ENCODE peak calls at places on chromosomes 3 and 15, in six cellular contexts. One of them, this sample, is unnamed.

GRCh38 chr3:62872318-62872717 is 2.9 kb downstream of the CADPS start:
- DNase-seq in neuronal stem cell: no peak
- DNase-seq in mesendoderm: no peak
- DNase-seq in IMR-90: no peak
- DNase-seq in mesenchymal stem cell: no peak
- DNase-seq in H1: no peak
- DNase-seq in this sample: no peak

GRCh38 chr15:32979710-32980109 is 214.8 kb downstream of the FMN1 start:
- DNase-seq in neuronal stem cell: no peak
- DNase-seq in mesendoderm: no peak
- DNase-seq in IMR-90: peak; percentile 98
- DNase-seq in mesenchymal stem cell: peak; percentile 60
- DNase-seq in H1: no peak
- DNase-seq in this sample: no peak

GRCh38 chr3:31009881-31010280 is 115.4 kb upstream of the GADL1 start:
- DNase-seq in neuronal stem cell: peak; percentile 79
- DNase-seq in mesendoderm: peak; percentile 98
- DNase-seq in IMR-90: no peak
- DNase-seq in mesenchymal stem cell: no peak
- DNase-seq in H1: no peak
- DNase-seq in this sample: peak; percentile 49

GRCh38 chr15:38690737-38691332 is 126.2 kb upstream of the RASGRP1 start:
- DNase-seq in neuronal stem cell: peak; percentile 85
- DNase-seq in mesendoderm: peak; percentile 84
- DNase-seq in IMR-90: peak; percentile 75
- DNase-seq in mesenchymal stem cell: peak; percentile 76
- DNase-seq in H1: peak; percentile 46
- DNase-seq in this sample: peak; percentile 96

GRCh38 chr3:167732313-167733065 is 2.2 kb downstream of the PDCD10 start:
- DNase-seq in neuronal stem cell: no peak
- DNase-seq in mesendoderm: no peak
- DNase-seq in IMR-90: peak; percentile 0
- DNase-seq in mesenchymal stem cell: no peak
- DNase-seq in H1: no peak
- DNase-seq in this sample: no peak

GRCh38 chr15:70264014-70264492 is 166.3 kb upstream of the TLE3 start:
- DNase-seq in neuronal stem cell: no peak
- DNase-seq in mesendoderm: no peak
- DNase-seq in IMR-90: no peak
- DNase-seq in mesenchymal stem cell: peak; percentile 10
- DNase-seq in H1: no peak
- DNase-seq in this sample: no peak

GRCh38 chr3:146638718-146639117 is 33.6 kb upstream of the PLSCR5 start:
- DNase-seq in neuronal stem cell: no peak
- DNase-seq in mesendoderm: no peak
- DNase-seq in IMR-90: no peak
- DNase-seq in mesenchymal stem cell: no peak
- DNase-seq in H1: no peak
- DNase-seq in this sample: no peak

GRCh38 chr15:39852237-39852636 is 67.8 kb downstream of the GPR176 start:
- DNase-seq in neuronal stem cell: no peak
- DNase-seq in mesendoderm: no peak
- DNase-seq in IMR-90: peak; percentile 74
- DNase-seq in mesenchymal stem cell: peak; percentile 82
- DNase-seq in H1: no peak
- DNase-seq in this sample: no peak

GRCh38 chr3:172107403-172107802 is 68.0 kb downstream of the FNDC3B start:
- DNase-seq in neuronal stem cell: no peak
- DNase-seq in mesendoderm: no peak
- DNase-seq in IMR-90: no peak
- DNase-seq in mesenchymal stem cell: no peak
- DNase-seq in H1: no peak
- DNase-seq in this sample: peak; percentile 19

GRCh38 chr15:53978248-53978906 is at the start of gene UNC13C:
- DNase-seq in neuronal stem cell: peak; percentile 47
- DNase-seq in mesendoderm: peak; percentile 73
- DNase-seq in IMR-90: no peak
- DNase-seq in mesenchymal stem cell: no peak
- DNase-seq in H1: peak; percentile 46
- DNase-seq in this sample: no peak

GRCh38 chr15:52234596-52235541 is 43.7 kb upstream of the GNB5 start:
- DNase-seq in neuronal stem cell: no peak
- DNase-seq in mesendoderm: no peak
- DNase-seq in IMR-90: no peak
- DNase-seq in mesenchymal stem cell: no peak
- DNase-seq in H1: no peak
- DNase-seq in this sample: no peak

GRCh38 chr3:186909078-186909853 is 21.1 kb upstream of the ST6GAL1 start:
- DNase-seq in neuronal stem cell: no peak
- DNase-seq in mesendoderm: peak; percentile 57
- DNase-seq in IMR-90: no peak
- DNase-seq in mesenchymal stem cell: no peak
- DNase-seq in H1: no peak
- DNase-seq in this sample: no peak

GRCh38 chr3:107928084-107928445 is 162.8 kb downstream of the CD47 start:
- DNase-seq in neuronal stem cell: no peak
- DNase-seq in mesendoderm: peak; percentile 54
- DNase-seq in IMR-90: peak; percentile 49
- DNase-seq in mesenchymal stem cell: peak; percentile 38
- DNase-seq in H1: no peak
- DNase-seq in this sample: no peak

GRCh38 chr3:160226740-160227048 is 1.5 kb downstream of the C3orf80 start:
- DNase-seq in neuronal stem cell: no peak
- DNase-seq in mesendoderm: no peak
- DNase-seq in IMR-90: no peak
- DNase-seq in mesenchymal stem cell: no peak
- DNase-seq in H1: no peak
- DNase-seq in this sample: no peak

GRCh38 chr3:129003578-129004112 is 2.5 kb downstream of the EFCC1 start:
- DNase-seq in neuronal stem cell: no peak
- DNase-seq in mesendoderm: no peak
- DNase-seq in IMR-90: no peak
- DNase-seq in mesenchymal stem cell: no peak
- DNase-seq in H1: no peak
- DNase-seq in this sample: peak; percentile 72

DNA sequence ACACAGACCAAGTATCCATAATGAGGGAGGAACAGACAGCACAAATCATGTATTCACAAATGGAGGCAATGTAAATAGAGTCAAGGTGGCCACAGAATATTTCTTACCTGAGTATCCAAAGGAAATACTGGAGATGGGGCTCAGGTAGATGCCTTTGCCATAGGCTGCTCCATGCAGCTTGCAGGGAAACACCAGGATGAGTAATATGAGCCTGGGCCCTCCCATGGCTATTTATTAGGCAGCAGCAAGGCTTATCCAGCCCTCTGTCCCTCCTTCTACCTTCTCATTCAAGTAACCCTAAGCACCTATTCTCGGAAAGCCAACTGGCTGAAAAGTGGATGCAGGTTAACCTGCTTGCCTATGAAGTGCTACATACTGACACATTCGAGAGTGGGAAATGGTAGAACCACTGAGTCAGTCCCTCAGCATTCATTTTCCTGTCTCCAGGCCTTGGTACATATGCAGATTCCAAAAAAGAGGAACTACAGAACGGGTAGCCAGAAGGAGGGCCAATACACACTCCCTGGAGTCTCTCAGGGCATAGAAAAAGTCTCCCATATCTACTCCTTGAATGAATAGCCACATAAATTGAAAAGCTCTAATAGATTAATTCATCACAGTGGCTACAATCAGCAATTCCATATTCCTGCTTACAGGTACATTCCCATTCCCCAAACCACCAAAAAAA is 18.3 kb upstream of the PKM start:
- DNase-seq in neuronal stem cell: no peak
- DNase-seq in mesendoderm: no peak
- DNase-seq in IMR-90: no peak
- DNase-seq in mesenchymal stem cell: no peak
- DNase-seq in H1: no peak
- DNase-seq in this sample: no peak
- H3K36me3 ChIP-seq in neuronal stem cell: peaks cover 20% of the 10 kb centered on the region
- H3K36me3 ChIP-seq in mesendoderm: peaks cover 6% of the 10 kb centered on the region
- H3K36me3 ChIP-seq in IMR-90: peaks cover 32% of the 10 kb centered on the region
- H3K36me3 ChIP-seq in mesenchymal stem cell: peaks cover 82% of the 10 kb centered on the region
- H3K36me3 ChIP-seq in H1: peaks cover 20% of the 10 kb centered on the region
- H3K36me3 ChIP-seq in this sample: peaks cover 37% of the 10 kb centered on the region

DNA sequence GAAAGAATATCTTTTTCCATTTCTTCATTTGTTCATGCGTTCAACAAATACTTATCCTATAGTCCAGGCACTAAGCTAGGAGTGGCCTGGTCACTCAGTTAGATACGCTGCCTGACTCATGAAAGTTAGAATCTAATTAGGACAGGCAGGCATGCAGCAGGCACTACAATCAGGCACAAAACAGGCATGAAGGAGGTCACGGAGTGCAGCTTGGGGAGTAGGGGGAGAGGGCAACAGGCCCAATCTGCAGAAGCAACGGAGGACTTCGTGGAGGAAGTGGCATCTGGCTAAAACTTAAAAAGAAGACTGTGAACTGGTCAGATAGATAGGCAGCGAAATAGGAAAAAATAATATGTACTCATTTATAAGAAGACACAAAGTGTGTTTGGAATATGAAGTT is 420.9 kb downstream of the MAGI1 start:
- DNase-seq in neuronal stem cell: no peak
- DNase-seq in mesendoderm: no peak
- DNase-seq in IMR-90: no peak
- DNase-seq in mesenchymal stem cell: no peak
- DNase-seq in H1: no peak
- DNase-seq in this sample: no peak
- H3K23ac ChIP-seq in neuronal stem cell: no peak overlapping the region
- H3K23ac ChIP-seq in mesendoderm: no peak overlapping the region
- H3K23ac ChIP-seq in IMR-90: no peak overlapping the region
- H3K23ac ChIP-seq in mesenchymal stem cell: no peak overlapping the region
- H3K23ac ChIP-seq in H1: no peak overlapping the region
- H3K23ac ChIP-seq in this sample: no peak overlapping the region

GRCh38 chr15:34367128-34368081 is at the start of gene LPCAT4:
- DNase-seq in neuronal stem cell: peak; percentile 81
- DNase-seq in mesendoderm: peak; percentile 91
- DNase-seq in IMR-90: peak; percentile 80
- DNase-seq in mesenchymal stem cell: peak; percentile 88
- DNase-seq in H1: peak; percentile 59
- DNase-seq in this sample: peak; percentile 80
- H3K18ac ChIP-seq in neuronal stem cell: peak within 1 kb of the TSS; percentile 100
- H3K18ac ChIP-seq in mesendoderm: peak within 1 kb of the TSS; percentile 70
- H3K18ac ChIP-seq in IMR-90: peak within 1 kb of the TSS; percentile 81
- H3K18ac ChIP-seq in mesenchymal stem cell: peak within 1 kb of the TSS; percentile 98
- H3K18ac ChIP-seq in H1: peak within 1 kb of the TSS; percentile 97
- H3K18ac ChIP-seq in this sample: peak within 1 kb of the TSS; percentile 91

GRCh38 chr3:114086356-114086755 is 29.8 kb downstream of the QTRT2 start:
- DNase-seq in neuronal stem cell: no peak
- DNase-seq in mesendoderm: no peak
- DNase-seq in IMR-90: no peak
- DNase-seq in mesenchymal stem cell: no peak
- DNase-seq in H1: no peak
- DNase-seq in this sample: no peak
- H3K36me3 ChIP-seq in neuronal stem cell: peaks cover 16% of the 10 kb centered on the region
- H3K36me3 ChIP-seq in mesendoderm: peaks cover 7% of the 10 kb centered on the region
- H3K36me3 ChIP-seq in IMR-90: peaks cover 14% of the 10 kb centered on the region
- H3K36me3 ChIP-seq in mesenchymal stem cell: peaks cover 55% of the 10 kb centered on the region
- H3K36me3 ChIP-seq in H1: peaks cover 26% of the 10 kb centered on the region
- H3K36me3 ChIP-seq in this sample: peaks cover 8% of the 10 kb centered on the region

GRCh38 chr15:78875107-78875914 is 2.6 kb downstream of the MORF4L1 start:
- DNase-seq in neuronal stem cell: no peak
- DNase-seq in mesendoderm: peak; percentile 27
- DNase-seq in IMR-90: peak; percentile 7
- DNase-seq in mesenchymal stem cell: peak; percentile 16
- DNase-seq in H1: no peak
- DNase-seq in this sample: peak; percentile 38

GRCh38 chr15:78873796-78874761 is 1.4 kb downstream of the MORF4L1 start:
- DNase-seq in neuronal stem cell: no peak
- DNase-seq in mesendoderm: peak; percentile 40
- DNase-seq in IMR-90: peak; percentile 22
- DNase-seq in mesenchymal stem cell: peak; percentile 51
- DNase-seq in H1: no peak
- DNase-seq in this sample: peak; percentile 30

GRCh38 chr15:78868366-78868765 is 4.3 kb upstream of the MORF4L1 start:
- DNase-seq in neuronal stem cell: no peak
- DNase-seq in mesendoderm: no peak
- DNase-seq in IMR-90: no peak
- DNase-seq in mesenchymal stem cell: no peak
- DNase-seq in H1: no peak
- DNase-seq in this sample: peak; percentile 78

GRCh38 chr15:78872155-78872971 is at the start of gene MORF4L1:
- DNase-seq in neuronal stem cell: peak; percentile 95
- DNase-seq in mesendoderm: peak; percentile 99
- DNase-seq in IMR-90: peak; percentile 95
- DNase-seq in mesenchymal stem cell: peak; percentile 94
- DNase-seq in H1: peak; percentile 97
- DNase-seq in this sample: peak; percentile 92

DNA sequence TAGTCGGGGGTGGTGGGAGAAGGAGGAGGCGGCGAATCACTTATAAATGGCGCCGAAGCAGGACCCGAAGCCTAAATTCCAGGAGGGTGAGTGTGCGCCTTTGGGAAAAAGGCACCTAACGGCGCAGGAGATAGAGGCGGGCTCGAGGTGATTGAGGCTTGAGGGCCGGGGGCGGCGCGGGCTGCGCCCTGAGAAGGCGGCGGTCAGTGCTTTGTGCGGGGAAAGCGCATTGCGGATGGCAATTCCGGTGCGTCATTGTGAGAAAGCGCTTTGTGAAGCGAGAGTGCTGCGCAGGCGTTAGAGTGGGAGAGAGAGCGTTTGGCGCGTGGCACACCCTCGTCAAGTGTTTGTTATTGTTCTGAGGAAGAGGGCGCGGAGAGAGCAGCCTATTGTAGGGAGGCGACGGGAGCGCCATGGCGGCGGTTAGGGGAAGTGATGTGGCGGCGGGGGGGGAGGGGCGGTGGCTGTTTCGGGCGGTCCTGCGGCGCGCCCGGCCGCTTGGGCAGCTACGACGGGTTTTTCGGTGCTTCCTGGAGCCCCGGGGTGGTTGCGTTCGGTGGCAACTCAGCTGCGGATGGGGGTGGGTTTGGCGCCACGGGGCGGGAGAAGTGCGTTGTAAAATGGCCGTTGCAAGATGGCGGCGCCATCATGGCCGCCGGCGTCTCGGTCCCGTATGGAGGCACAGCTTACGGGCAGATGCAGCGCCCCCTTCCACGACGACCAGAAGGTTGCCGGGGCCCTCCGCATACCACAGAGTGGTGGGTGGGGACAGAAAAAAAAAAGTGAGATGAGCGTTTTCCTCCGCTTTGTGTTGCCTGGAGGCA is 494 bp downstream of the MORF4L1 start:
- DNase-seq in neuronal stem cell: peak; percentile 92
- DNase-seq in mesendoderm: peak; percentile 98
- DNase-seq in IMR-90: peak; percentile 93
- DNase-seq in mesenchymal stem cell: peak; percentile 95
- DNase-seq in H1: peak; percentile 79
- DNase-seq in this sample: peak; percentile 95
- H3K23ac ChIP-seq in neuronal stem cell: peak overlapping the region; percentile 95
- H3K23ac ChIP-seq in mesendoderm: peak overlapping the region; percentile 94
- H3K23ac ChIP-seq in IMR-90: peak overlapping the region; percentile 100
- H3K23ac ChIP-seq in mesenchymal stem cell: peak overlapping the region; percentile 100
- H3K23ac ChIP-seq in H1: no peak overlapping the region
- H3K23ac ChIP-seq in this sample: peak overlapping the region; percentile 38

GRCh38 chr3:49719214-49719884 is at the start of gene AMIGO3:
- DNase-seq in neuronal stem cell: peak; percentile 87
- DNase-seq in mesendoderm: peak; percentile 96
- DNase-seq in IMR-90: peak; percentile 86
- DNase-seq in mesenchymal stem cell: peak; percentile 95
- DNase-seq in H1: peak; percentile 86
- DNase-seq in this sample: peak; percentile 87
- H3K18ac ChIP-seq in neuronal stem cell: peak within 1 kb of the TSS; percentile 97
- H3K18ac ChIP-seq in mesendoderm: no peak within 1 kb of the TSS
- H3K18ac ChIP-seq in IMR-90: no peak within 1 kb of the TSS
- H3K18ac ChIP-seq in mesenchymal stem cell: peak within 1 kb of the TSS; percentile 52
- H3K18ac ChIP-seq in H1: peak within 1 kb of the TSS; percentile 99
- H3K18ac ChIP-seq in this sample: no peak within 1 kb of the TSS

This sample was measured in trophoblast cell.